ENCODE peak calls at places on chromosomes 5 and 9, in eight cellular contexts. Z, Q, S, B, V, F, D and H are unnamed samples.

GRCh38 chr5:1767524-1768282 is 31.9 kb downstream of the MRPL36 start:
- DNase-seq in D (no peak), S (no peak), B (no peak), F (no peak), V (no peak), Z (no peak), Q (no peak), H (no peak)

GRCh38 chr9:137037035-137037434 is 5.1 kb upstream of the FUT7 start:
- DNase-seq in S (no peak), D (no peak), Q (no peak), B (no peak), Z (no peak), F (no peak), V (no peak), H (no peak)

GRCh38 chr5:89428624-89429023 is 545.6 kb upstream of the MEF2C start:
- DNase-seq in Q (no peak), Z (no peak), F (no peak), V (no peak), B (no peak), D (no peak), S (no peak), H (no peak)

GRCh38 chr5:114223866-114224265 is 138.0 kb upstream of the KCNN2 start:
- DNase-seq in V (no peak), B (peak), Z (peak), S (no peak), D (peak), Q (peak), F (peak), H (peak)

GRCh38 chr5:500491-500890 is 23.8 kb downstream of the SLC9A3 start:
- DNase-seq in B (no peak), Q (no peak), D (no peak), Z (no peak), F (no peak), V (no peak), S (no peak), H (no peak)

GRCh38 chr9:6501526-6502210 is 88.7 kb downstream of the UHRF2 start:
- DNase-seq in B (no peak), S (no peak), D (no peak), Z (no peak), F (no peak), V (no peak), Q (no peak), H (no peak)

GRCh38 chr9:87375397-87376073 is 122.1 kb upstream of the DAPK1 start:
- DNase-seq in Q (no peak), D (no peak), F (no peak), Z (no peak), V (no peak), B (no peak), S (no peak), H (no peak)

GRCh38 chr9:111700776-111701175 is 39.4 kb downstream of the GNG10 start:
- DNase-seq in Z (no peak), D (no peak), V (peak), F (no peak), Q (no peak), S (no peak), B (no peak), H (no peak)

GRCh38 chr9:129664664-129665007 is 811 bp upstream of the PRRX2 start:
- DNase-seq in D (no peak), S (no peak), Q (no peak), B (no peak), F (no peak), V (no peak), Z (no peak), H (no peak)

GRCh38 chr9:132439153-132439552 is 29.1 kb downstream of the CFAP77 start:
- DNase-seq in Z (no peak), S (no peak), Q (no peak), F (no peak), B (no peak), D (no peak), V (no peak), H (no peak)

GRCh38 chr9:37908698-37909186 is 4.8 kb upstream of the SLC25A51 start:
- DNase-seq in Q (peak), Z (no peak), B (no peak), D (peak), F (no peak), V (no peak), S (no peak), H (no peak)

GRCh38 chr5:36744678-36745659 is 131.6 kb upstream of the NIPBL start:
- DNase-seq in B (peak), D (peak), F (peak), Z (peak), S (peak), V (peak), Q (peak), H (no peak)

GRCh38 chr5:95697781-95698681 is 15.2 kb upstream of the SPATA9 start:
- DNase-seq in B (no peak), Q (no peak), D (no peak), S (no peak), F (no peak), Z (no peak), V (no peak), H (no peak)

GRCh38 chr5:134177197-134178171 is 734 bp upstream of the SKP1 start:
- DNase-seq in D (peak), Q (peak), F (peak), S (no peak), V (peak), B (no peak), Z (peak), H (peak)

GRCh38 chr5:107455111-107455544 is 215.6 kb downstream of the EFNA5 start:
- DNase-seq in S (no peak), V (no peak), B (no peak), D (no peak), Z (no peak), F (no peak), Q (no peak), H (no peak)

GRCh38 chr5:159525117-159525516 is 194.8 kb upstream of the IL12B start:
- DNase-seq in S (no peak), F (no peak), V (no peak), D (no peak), Q (no peak), B (no peak), Z (no peak), H (no peak)
- TF ChIP-seq CTCF in S (no peak), F (no peak), V (no peak), D (no peak), Q (no peak), B (no peak), Z (no peak), H (no peak)

GRCh38 chr9:77455312-77455927 is 192.7 kb downstream of the GNA14 start:
- DNase-seq in F (peak), S (peak), Z (peak), B (peak), V (peak), D (peak), Q (no peak), H (no peak)
- TF ChIP-seq CTCF in F (peak), S (peak), Z (peak), B (peak), V (peak), D (peak), Q (peak), H (peak)

GRCh38 chr9:34378376-34379060 is 1.8 kb upstream of the MYORG start:
- DNase-seq in F (no peak), V (no peak), B (no peak), S (no peak), D (no peak), Z (no peak), Q (no peak), H (no peak)

GRCh38 chr9:34374905-34375552 is 1.7 kb downstream of the MYORG start:
- DNase-seq in Z (no peak), V (peak), B (no peak), F (no peak), Q (peak), S (no peak), D (no peak), H (no peak)

GRCh38 chr9:34375901-34376595 is 650 bp downstream of the MYORG start:
- DNase-seq in Z (peak), D (peak), F (no peak), Q (peak), B (peak), V (peak), S (peak), H (no peak)

GRCh38 chr9:34377402-34377741 is 674 bp upstream of the MYORG start:
- DNase-seq in B (no peak), S (no peak), Z (no peak), D (no peak), Q (peak), F (no peak), V (peak), H (no peak)

DNA sequence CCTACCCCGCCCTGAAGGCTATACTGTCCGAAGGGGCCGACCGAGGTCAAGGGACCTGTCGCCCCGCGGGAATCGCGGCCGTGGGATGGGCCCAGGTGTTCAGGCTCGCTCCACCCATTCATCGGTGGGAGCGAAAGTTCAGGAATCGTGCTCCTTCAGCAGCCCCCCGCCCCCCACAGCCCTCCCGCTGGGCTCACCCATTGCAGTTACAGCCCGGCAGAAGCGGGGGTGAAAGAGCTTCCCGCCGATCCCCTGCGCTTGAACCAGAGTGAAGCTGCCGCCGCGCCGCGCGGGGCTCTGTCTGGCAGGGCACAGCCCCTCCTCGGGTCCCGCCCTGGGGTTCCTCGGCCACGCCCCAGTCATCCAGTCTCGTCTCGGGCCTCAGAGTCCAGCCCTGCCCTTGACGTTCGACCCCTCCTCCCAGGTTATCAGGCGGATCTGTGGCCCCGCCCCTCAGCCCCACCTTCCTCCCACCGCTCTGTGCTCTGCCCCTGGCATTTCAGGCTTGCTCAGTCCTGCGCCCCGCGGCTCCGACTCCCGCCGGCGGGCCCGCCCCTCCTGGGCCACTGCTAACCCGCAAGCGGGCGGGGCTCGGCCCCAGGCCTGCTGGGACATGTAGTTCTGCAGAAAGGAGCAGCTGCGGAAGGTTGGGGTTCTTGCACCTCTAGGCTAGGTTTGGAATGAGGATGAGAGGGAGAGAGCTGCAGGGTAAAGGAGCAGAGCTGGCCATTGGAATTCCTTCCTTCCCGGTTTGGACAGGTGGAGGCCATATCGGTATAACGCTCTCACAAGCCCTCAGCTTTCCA is at the start of gene MYORG:
- DNase-seq in F (peak), S (peak), Z (peak), V (peak), D (peak), B (peak), Q (peak), H (peak)
- TF ChIP-seq CTCF in F (no peak), S (peak), Z (no peak), V (no peak), D (no peak), B (no peak), Q (no peak), H (no peak)

DNA sequence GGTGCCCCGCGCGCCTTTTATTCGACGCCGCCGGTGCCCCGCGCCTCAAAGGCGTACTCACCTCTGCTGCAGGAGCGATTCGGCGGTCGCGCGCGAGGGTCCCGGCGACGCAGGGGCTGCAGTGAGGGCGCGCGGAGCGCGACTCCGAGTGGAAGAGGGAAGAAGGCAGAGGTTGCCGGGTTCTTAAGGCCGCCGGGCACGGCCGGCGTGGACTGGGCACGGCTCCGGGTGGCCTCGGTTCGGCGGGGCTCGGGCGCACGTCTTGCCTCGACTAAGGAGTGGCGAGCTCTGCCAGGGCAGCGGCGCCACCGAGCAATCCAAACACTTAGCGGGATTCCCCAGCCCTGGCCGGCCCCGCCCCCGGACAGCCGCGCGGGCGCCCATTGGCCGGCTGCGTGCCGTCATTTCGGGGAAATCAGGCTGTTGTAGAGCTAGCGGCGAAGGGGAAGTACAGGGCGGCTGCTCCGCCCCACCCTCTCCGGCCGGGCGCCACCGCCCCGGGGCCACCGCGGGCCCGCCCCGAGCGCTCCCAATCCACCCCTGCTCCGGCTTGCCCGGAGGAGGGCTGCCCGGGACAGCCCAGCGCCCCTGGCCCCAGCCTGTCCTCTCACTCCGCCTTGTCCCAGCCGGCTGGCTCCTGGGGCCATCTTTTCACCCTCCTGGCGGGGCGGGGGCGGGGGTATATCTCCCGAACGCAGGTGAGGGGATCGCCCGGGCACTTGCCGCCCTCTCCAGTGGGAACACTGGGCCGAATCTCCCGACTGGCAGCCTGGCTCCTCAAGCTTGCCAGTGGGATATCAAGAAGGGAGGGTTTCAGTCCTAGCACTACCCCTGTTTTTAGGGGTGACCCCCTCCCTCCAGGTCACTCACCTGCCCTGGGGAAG is at the start of gene IRF1:
- DNase-seq in D (peak), B (peak), S (peak), Q (peak), F (peak), Z (peak), V (peak), H (peak)
- TF ChIP-seq CTCF in D (no peak), B (no peak), S (no peak), Q (no peak), F (no peak), Z (peak), V (no peak), H (no peak)

DNA sequence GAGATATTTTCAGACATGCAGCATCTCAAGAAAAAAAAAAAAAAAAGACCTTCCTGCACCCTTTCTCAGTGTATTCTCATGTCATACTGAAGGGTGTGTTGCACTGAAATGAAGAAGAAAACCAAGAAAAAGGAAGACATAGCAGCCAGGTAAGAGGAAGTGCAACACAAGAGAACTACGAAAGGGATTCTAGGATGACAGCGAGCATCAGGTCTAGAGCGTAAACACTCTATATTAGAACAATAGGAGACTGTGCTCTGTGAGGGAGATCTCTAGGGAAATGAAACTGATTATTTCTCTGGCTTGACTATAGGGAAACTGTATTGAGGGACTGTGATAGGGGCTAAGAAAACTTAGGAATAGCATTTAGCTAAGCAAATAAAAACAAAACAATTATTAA is 30.0 kb downstream of the BTF3 start:
- DNase-seq in F (no peak), Z (no peak), D (no peak), Q (no peak), B (no peak), S (no peak), V (no peak), H (no peak)
- TF ChIP-seq CTCF in F (no peak), Z (no peak), D (no peak), Q (no peak), B (no peak), S (no peak), V (no peak), H (no peak)

DNA sequence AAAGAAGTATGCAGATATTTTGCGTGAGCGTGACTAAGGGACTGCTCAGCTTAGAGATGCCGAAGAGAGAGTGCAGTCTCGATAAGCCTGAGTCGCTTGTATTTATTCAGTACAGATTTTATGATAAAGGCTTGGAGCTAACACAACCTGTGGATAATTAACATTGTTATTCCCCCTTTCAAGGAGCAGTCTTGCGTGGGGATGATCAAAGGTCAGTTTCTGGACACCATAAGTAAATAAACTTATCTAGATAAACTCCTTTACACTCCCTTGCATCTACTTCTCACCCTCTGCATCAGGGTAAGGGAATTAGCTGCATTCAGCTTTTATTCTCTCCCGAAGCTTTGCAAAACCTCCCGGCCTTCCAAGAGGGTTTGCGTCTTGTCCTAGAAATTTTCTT is 357.8 kb upstream of the ST8SIA4 start:
- DNase-seq in V (peak), Q (no peak), B (no peak), S (no peak), F (no peak), Z (no peak), D (no peak), H (no peak)
- TF ChIP-seq CTCF in V (no peak), Q (no peak), B (no peak), S (no peak), F (no peak), Z (no peak), D (no peak), H (no peak)

DNA sequence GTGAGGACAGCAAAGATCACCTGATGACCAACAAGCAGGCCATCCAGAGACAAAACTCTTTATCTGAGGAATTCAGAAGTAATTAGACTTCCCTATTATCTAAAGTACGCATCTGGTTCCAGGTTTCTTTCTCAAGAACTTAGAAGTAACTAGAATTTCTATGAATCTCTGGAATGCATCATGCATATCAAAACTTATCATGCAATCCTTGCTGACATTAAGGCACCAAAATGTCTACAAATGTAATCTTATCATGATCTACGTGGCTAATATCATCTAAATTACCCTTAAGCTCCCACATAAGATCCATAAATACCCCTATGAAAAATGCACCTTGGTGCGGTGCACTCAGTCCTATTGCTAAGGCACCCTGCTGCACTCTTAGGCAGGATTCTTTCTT is 488.1 kb upstream of the TLE4 start:
- DNase-seq in D (no peak), S (no peak), Z (no peak), B (no peak), Q (no peak), V (no peak), F (no peak), H (no peak)
- TF ChIP-seq CTCF in D (no peak), S (no peak), Z (no peak), B (no peak), Q (no peak), V (no peak), F (no peak), H (no peak)

DNA sequence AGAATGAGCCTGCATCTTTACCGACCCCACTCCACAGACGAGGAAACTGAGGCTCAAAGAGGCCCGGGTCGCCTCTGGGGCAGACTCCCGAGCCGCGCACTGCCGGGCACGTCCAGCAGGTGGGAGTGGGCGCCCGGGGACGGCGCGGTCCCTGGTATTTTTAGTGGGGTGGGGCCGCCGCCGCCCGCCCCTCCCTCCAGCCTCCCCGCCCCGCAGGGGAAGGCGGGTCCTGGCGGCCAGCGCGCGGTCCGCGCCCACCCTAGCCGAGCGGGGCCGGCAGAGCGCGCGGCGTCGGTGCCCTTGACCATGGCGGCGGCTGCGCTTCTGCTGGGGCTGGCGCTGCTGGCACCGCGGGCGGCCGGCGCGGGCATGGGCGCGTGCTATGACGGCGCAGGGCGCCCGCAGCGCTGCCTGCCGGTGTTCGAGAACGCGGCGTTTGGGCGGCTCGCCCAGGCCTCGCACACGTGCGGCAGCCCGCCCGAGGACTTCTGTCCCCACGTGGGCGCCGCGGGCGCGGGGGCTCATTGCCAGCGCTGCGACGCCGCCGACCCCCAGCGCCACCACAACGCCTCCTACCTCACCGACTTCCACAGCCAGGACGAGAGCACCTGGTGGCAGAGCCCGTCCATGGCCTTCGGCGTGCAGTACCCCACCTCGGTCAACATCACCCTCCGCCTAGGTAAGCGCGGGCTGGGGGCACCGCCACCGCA is at the start of gene LAMC3:
- DNase-seq in S (no peak), B (no peak), Q (no peak), V (no peak), Z (peak), F (no peak), D (no peak), H (no peak)
- TF ChIP-seq CTCF in S (peak), B (no peak), Q (no peak), V (no peak), Z (peak), F (peak), D (peak), H (no peak)